ENCODE peak calls at places on chromosomes 7 and 10, in nine cellular contexts. B is left colon; A is H9; F is stimulated activated CD4-positive, alpha-beta T cell treated with anti-CD3 and anti-CD28 coated beads, Interleukin-15, amount 100 ng/mL, for 24 hours; Q is psoas muscle; U is epithelial cell of esophagus; D is T-helper 9 cell; O is testis; G is type B pancreatic cell. Z is an unnamed sample.

GRCh38 chr10:123356101-123356500 is 201.9 kb downstream of the BUB3 start:
- DNase-seq in D (no peak), F (no peak), U (no peak), Q (no peak), G (no peak), B (no peak), A (no peak), O (no peak), Z (no peak)

GRCh38 chr10:110571093-110571743 is 3.7 kb downstream of the SMC3 start:
- DNase-seq in A (no peak), F (no peak), O (no peak), G (no peak), U (no peak), B (no peak), Q (no peak), D (no peak), Z (no peak)

GRCh38 chr10:101781655-101781983 is 1.6 kb downstream of the NPM3 start:
- DNase-seq in Q (no peak), F (no peak), D (no peak), B (no peak), G (no peak), A (no peak), U (no peak), O (no peak), Z (no peak)

GRCh38 chr7:108415821-108416536 is 40.3 kb downstream of the NRCAM start:
- DNase-seq in F (peak), B (no peak), U (peak), D (no peak), Q (no peak), A (no peak), G (no peak), O (no peak), Z (no peak)

GRCh38 chr10:81575007-81575406 is 300.0 kb upstream of the NRG3 start:
- DNase-seq in Q (no peak), U (peak), D (no peak), G (no peak), A (no peak), B (no peak), O (no peak), F (no peak), Z (no peak)

GRCh38 chr10:68562666-68563522 is 2.8 kb downstream of the TET1 start:
- DNase-seq in U (peak), O (no peak), D (no peak), Q (no peak), B (no peak), G (no peak), A (peak), F (no peak), Z (no peak)

GRCh38 chr10:70966848-70967553 is 78.6 kb upstream of the PCBD1 start:
- DNase-seq in D (no peak), B (no peak), Q (no peak), F (no peak), U (no peak), O (no peak), A (no peak), G (no peak), Z (no peak)

GRCh38 chr7:14924398-14924797 is 21.8 kb upstream of the DGKB start:
- DNase-seq in O (no peak), U (no peak), D (no peak), B (no peak), G (no peak), A (no peak), F (no peak), Q (no peak), Z (no peak)

GRCh38 chr7:123798527-123799188 is 46.3 kb upstream of the HYAL4 start:
- DNase-seq in D (no peak), B (no peak), A (no peak), U (peak), Q (no peak), O (no peak), G (no peak), F (no peak), Z (no peak)

GRCh38 chr7:74059681-74060588 is 23.7 kb upstream of the LIMK1 start:
- DNase-seq in Q (peak), G (no peak), A (peak), F (no peak), O (no peak), B (peak), U (peak), D (no peak), Z (no peak)

GRCh38 chr7:37117261-37117660 is 331.4 kb downstream of the ELMO1 start:
- DNase-seq in F (no peak), A (peak), D (no peak), G (no peak), Q (no peak), O (no peak), U (no peak), B (no peak), Z (no peak)

GRCh38 chr10:117541909-117542705 is 439 bp upstream of the EMX2 start:
- DNase-seq in Q (peak), F (no peak), O (peak), G (peak), D (no peak), A (peak), U (peak), B (no peak), Z (peak)

GRCh38 chr7:30764030-30764991 is 6.9 kb upstream of the MINDY4 start:
- DNase-seq in D (no peak), F (no peak), Q (no peak), U (no peak), O (no peak), A (no peak), G (no peak), B (no peak), Z (no peak)

GRCh38 chr7:33807779-33808482 is 97.4 kb upstream of the BMPER start:
- DNase-seq in Q (no peak), G (no peak), D (no peak), U (peak), F (peak), A (peak), B (peak), O (peak), Z (no peak)

GRCh38 chr10:32413513-32413912 is 32.4 kb upstream of the CCDC7 start:
- DNase-seq in F (peak), A (no peak), O (no peak), G (no peak), B (no peak), Q (no peak), U (peak), D (no peak), Z (no peak)

GRCh38 chr10:72322280-72323058 is 32.2 kb downstream of the DNAJB12 start:
- DNase-seq in F (peak), Q (no peak), G (no peak), B (no peak), D (peak), O (no peak), A (no peak), U (peak), Z (no peak)

GRCh38 chr10:76962851-76963250 is 674.8 kb downstream of the KCNMA1 start:
- DNase-seq in Q (no peak), B (no peak), U (no peak), O (no peak), G (no peak), A (no peak), D (no peak), F (no peak), Z (no peak)

GRCh38 chr7:130971297-130971696 is 237.3 kb upstream of the KLF14 start:
- DNase-seq in A (no peak), Q (no peak), G (no peak), U (no peak), D (no peak), O (no peak), F (peak), B (no peak), Z (no peak)

GRCh38 chr7:50145801-50146338 is 52.8 kb upstream of the ZPBP start:
- DNase-seq in U (no peak), F (no peak), Q (no peak), B (no peak), O (no peak), D (no peak), G (no peak), A (no peak), Z (no peak)

GRCh38 chr10:75400769-75401568 is 595 bp downstream of the ZNF503 start:
- DNase-seq in G (peak), U (peak), A (peak), B (peak), F (peak), Q (peak), D (no peak), O (peak), Z (peak)

GRCh38 chr10:129773359-129773990 is 190.6 kb downstream of the EBF3 start:
- DNase-seq in A (peak), O (peak), D (no peak), G (peak), F (no peak), U (no peak), Q (no peak), B (no peak), Z (no peak)

GRCh38 chr10:35413985-35414861 is 77.9 kb downstream of the CCNY start:
- DNase-seq in D (no peak), F (peak), G (no peak), U (peak), Q (no peak), O (no peak), B (no peak), A (no peak), Z (peak)

GRCh38 chr7:20200361-20200760 is 16.8 kb downstream of the MACC1 start:
- DNase-seq in O (no peak), D (no peak), F (no peak), B (no peak), Q (no peak), G (no peak), U (peak), A (no peak), Z (no peak)

GRCh38 chr7:153400735-153401593 is 641.4 kb downstream of the ACTR3B start:
- DNase-seq in Q (no peak), O (no peak), U (no peak), B (no peak), F (no peak), D (no peak), A (no peak), G (no peak), Z (no peak)

GRCh38 chr10:45456822-45457221 is 82.8 kb downstream of the ALOX5 start:
- DNase-seq in U (no peak), B (no peak), A (no peak), O (no peak), G (no peak), Q (no peak), D (no peak), F (no peak), Z (no peak)

GRCh38 chr7:90337106-90337505 is 9.4 kb upstream of the GTPBP10 start:
- DNase-seq in B (no peak), U (no peak), Q (no peak), D (no peak), G (no peak), A (no peak), F (no peak), O (no peak), Z (no peak)

GRCh38 chr10:78744521-78745090 is 324.2 kb upstream of the ZMIZ1 start:
- DNase-seq in B (no peak), D (no peak), Q (peak), G (no peak), F (no peak), U (no peak), O (peak), A (no peak), Z (no peak)

GRCh38 chr10:131238669-131239280 is 72.7 kb downstream of the TCERG1L start:
- DNase-seq in A (no peak), B (no peak), Q (no peak), G (no peak), D (no peak), O (no peak), F (no peak), U (no peak), Z (no peak)

GRCh38 chr7:113188396-113188795 is 70.0 kb upstream of the SMIM30 start:
- DNase-seq in D (no peak), F (no peak), B (no peak), U (no peak), A (no peak), O (no peak), Q (no peak), G (no peak), Z (no peak)

GRCh38 chr10:93039721-93040120 is 20.9 kb upstream of the CYP26C1 start:
- DNase-seq in G (no peak), U (peak), O (no peak), F (no peak), D (no peak), Q (no peak), B (no peak), A (peak), Z (no peak)

GRCh38 chr10:129843702-129844101 is 120.4 kb downstream of the EBF3 start:
- DNase-seq in U (no peak), G (no peak), A (no peak), F (no peak), O (no peak), D (no peak), Q (no peak), B (no peak), Z (no peak)

GRCh38 chr10:128061306-128062300 is 64.6 kb downstream of the MKI67 start:
- DNase-seq in Q (no peak), D (no peak), U (no peak), B (no peak), F (no peak), A (no peak), G (no peak), O (no peak), Z (no peak)

GRCh38 chr7:37052673-37053072 is 328.4 kb upstream of the AOAH start:
- DNase-seq in Q (no peak), O (peak), D (no peak), B (peak), U (peak), A (peak), G (no peak), F (peak), Z (no peak)

GRCh38 chr10:131667047-131667446 is 233.8 kb upstream of the PPP2R2D start:
- DNase-seq in O (no peak), U (no peak), A (no peak), F (no peak), G (no peak), Q (no peak), B (no peak), D (no peak), Z (no peak)

GRCh38 chr10:15262036-15262713 is 93.7 kb upstream of the NMT2 start:
- DNase-seq in D (no peak), A (no peak), O (peak), Q (no peak), U (peak), F (no peak), B (peak), G (no peak), Z (no peak)

GRCh38 chr10:95394161-95394880 is 103.5 kb upstream of the PDLIM1 start:
- DNase-seq in A (peak), G (no peak), D (no peak), O (no peak), F (peak), U (peak), B (no peak), Q (no peak), Z (no peak)

GRCh38 chr10:27482984-27483956 is 20.8 kb upstream of the RAB18 start:
- DNase-seq in Q (no peak), G (no peak), U (peak), O (no peak), A (no peak), B (no peak), F (no peak), D (no peak), Z (no peak)

GRCh38 chr10:3720228-3721019 is 64.6 kb downstream of the KLF6 start:
- DNase-seq in F (no peak), B (no peak), G (no peak), U (peak), A (no peak), O (peak), D (no peak), Q (peak), Z (no peak)

GRCh38 chr10:6401562-6402348 is 178.3 kb downstream of the PRKCQ start:
- DNase-seq in B (peak), Q (peak), F (peak), U (peak), O (peak), D (peak), A (peak), G (no peak), Z (peak)